ENCODE peak calls at places on chromosomes 12 and 14, in ten cellular contexts. C, G, L, F, H, Y, W, O, J and N are unnamed samples.

GRCh38 chr12:117218149-117218548 is 27.9 kb upstream of the FBXO21 start:
- DNase-seq in C (no peak), G (no peak), L (no peak), F (no peak), H (no peak), Y (no peak), W (no peak), O (no peak), J (no peak), N (no peak)

GRCh38 chr14:26163761-26164160 is 434.1 kb downstream of the NOVA1 start:
- DNase-seq in C (peak; percentile 75), G (peak; percentile 6), L (peak; percentile 69), F (no peak), H (peak; percentile 39), Y (peak; percentile 72), W (no peak), O (no peak), J (peak; percentile 22), N (no peak)

GRCh38 chr12:75683220-75683619 is 171.8 kb upstream of the KRR1 start:
- DNase-seq in C (no peak), G (no peak), L (no peak), F (no peak), H (no peak), Y (no peak), W (no peak), O (no peak), J (no peak), N (no peak)

GRCh38 chr14:75069021-75069810 is at the start of gene ZC2HC1C:
- DNase-seq in C (peak; percentile 89), G (peak; percentile 93), L (peak; percentile 67), F (peak; percentile 82), H (peak; percentile 78), Y (peak; percentile 94), W (peak; percentile 95), O (peak; percentile 99), J (peak; percentile 97), N (peak; percentile 93)

GRCh38 chr14:105971593-105972500 is 445.5 kb downstream of the TMEM121 start:
- DNase-seq in C (no peak), G (no peak), L (no peak), F (no peak), H (no peak), Y (no peak), W (no peak), O (no peak), J (no peak), N (no peak)

GRCh38 chr12:92194566-92194965 is 48.9 kb upstream of the BTG1 start:
- DNase-seq in C (no peak), G (no peak), L (no peak), F (no peak), H (no peak), Y (no peak), W (no peak), O (no peak), J (no peak), N (no peak)

GRCh38 chr12:67647547-67648305 is 819 bp upstream of the DYRK2 start:
- DNase-seq in C (peak; percentile 88), G (peak; percentile 66), L (peak; percentile 70), F (peak; percentile 35), H (peak; percentile 89), Y (peak; percentile 89), W (peak; percentile 82), O (peak; percentile 91), J (peak; percentile 84), N (peak; percentile 93)

GRCh38 chr12:5171701-5172100 is 128.0 kb downstream of the KCNA5 start:
- DNase-seq in C (peak; percentile 42), G (peak; percentile 54), L (peak; percentile 37), F (no peak), H (peak; percentile 56), Y (peak; percentile 48), W (no peak), O (no peak), J (peak; percentile 81), N (no peak)

GRCh38 chr12:58557156-58557555 is 363.1 kb downstream of the LRIG3 start:
- DNase-seq in C (peak; percentile 92), G (no peak), L (no peak), F (no peak), H (peak; percentile 87), Y (peak; percentile 76), W (no peak), O (no peak), J (no peak), N (no peak)

GRCh38 chr14:63286071-63286470 is 32.7 kb downstream of the GPHB5 start:
- DNase-seq in C (no peak), G (no peak), L (no peak), F (no peak), H (no peak), Y (no peak), W (no peak), O (no peak), J (no peak), N (no peak)

DNA sequence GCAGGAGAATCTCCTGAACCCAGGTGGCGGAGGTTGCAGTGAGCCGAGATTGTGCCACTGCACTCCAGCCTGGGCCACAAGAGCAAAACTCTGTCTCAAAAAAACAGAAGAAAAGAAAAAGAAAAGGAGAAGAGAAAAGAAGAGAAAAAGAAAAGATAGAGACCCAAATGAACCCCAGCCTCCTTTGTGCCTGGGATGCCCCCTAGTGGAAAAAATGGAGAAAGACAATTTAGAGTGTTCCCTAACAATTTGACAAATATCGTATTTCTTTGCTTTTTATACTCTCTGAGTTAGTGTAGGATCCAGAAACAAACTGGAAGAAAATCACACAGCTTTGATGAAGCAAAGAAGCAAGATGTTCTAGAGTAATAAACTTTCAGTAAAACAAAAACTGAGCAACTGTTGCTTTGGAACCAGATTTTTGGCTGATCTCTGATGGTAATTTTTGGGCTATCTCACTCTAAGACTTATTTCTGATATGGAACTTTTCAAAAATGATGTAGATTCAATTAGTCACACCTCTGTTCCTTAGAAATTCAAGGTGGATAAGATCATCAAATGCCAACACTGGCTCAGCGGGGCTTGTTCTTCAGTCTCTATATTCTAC is 18.6 kb upstream of the PRKAB1 start:
- DNase-seq in C (peak; percentile 29), G (no peak), L (peak; percentile 66), F (no peak), H (no peak), Y (peak; percentile 13), W (no peak), O (no peak), J (no peak), N (no peak)
- TF ChIP-seq CTCF in C (peak; percentile 72), G (peak; percentile 92), L (peak; percentile 88), F (no peak), H (peak; percentile 62), Y (peak; percentile 70), W (peak; percentile 59), O (peak; percentile 80), J (peak; percentile 50), N (peak; percentile 57)

DNA sequence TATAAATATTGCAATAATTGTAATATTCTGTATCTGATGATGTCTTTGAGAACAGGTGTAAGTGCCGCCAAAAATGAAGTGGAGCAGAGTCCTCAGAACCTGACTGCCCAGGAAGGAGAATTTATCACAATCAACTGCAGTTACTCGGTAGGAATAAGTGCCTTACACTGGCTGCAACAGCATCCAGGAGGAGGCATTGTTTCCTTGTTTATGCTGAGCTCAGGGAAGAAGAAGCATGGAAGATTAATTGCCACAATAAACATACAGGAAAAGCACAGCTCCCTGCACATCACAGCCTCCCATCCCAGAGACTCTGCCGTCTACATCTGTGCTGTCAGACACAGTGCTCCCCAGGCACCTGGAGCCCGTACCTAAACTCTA is 268.7 kb downstream of the DAD1 start:
- DNase-seq in C (no peak), G (no peak), L (no peak), F (no peak), H (no peak), Y (no peak), W (no peak), O (no peak), J (no peak), N (no peak)
- TF ChIP-seq CTCF in C (no peak), G (no peak), L (no peak), F (no peak), H (no peak), Y (no peak), W (no peak), O (no peak), J (no peak), N (no peak)

GRCh38 chr14:99609245-99610117 is 5.5 kb upstream of the CCDC85C start:
- DNase-seq in C (no peak), G (no peak), L (no peak), F (no peak), H (no peak), Y (peak; percentile 33), W (no peak), O (no peak), J (no peak), N (no peak)
- TF ChIP-seq CTCF in C (no peak), G (no peak), L (no peak), F (no peak), H (peak; percentile 63), Y (no peak), W (no peak), O (no peak), J (no peak), N (no peak)

GRCh38 chr12:8819676-8819980 is 2.8 kb upstream of the A2ML1 start:
- DNase-seq in C (peak; percentile 30), G (no peak), L (no peak), F (no peak), H (peak; percentile 21), Y (peak; percentile 25), W (no peak), O (no peak), J (no peak), N (no peak)

GRCh38 chr12:8827551-8828347 is 5.3 kb downstream of the A2ML1 start:
- DNase-seq in C (no peak), G (no peak), L (no peak), F (no peak), H (no peak), Y (no peak), W (no peak), O (no peak), J (no peak), N (no peak)

GRCh38 chr12:8822298-8822697 is at the start of gene A2ML1:
- DNase-seq in C (no peak), G (no peak), L (no peak), F (no peak), H (no peak), Y (no peak), W (no peak), O (no peak), J (no peak), N (no peak)

GRCh38 chr12:8828514-8829127 is 6.2 kb downstream of the A2ML1 start:
- DNase-seq in C (no peak), G (no peak), L (no peak), F (no peak), H (peak; percentile 11), Y (no peak), W (no peak), O (no peak), J (no peak), N (no peak)

DNA sequence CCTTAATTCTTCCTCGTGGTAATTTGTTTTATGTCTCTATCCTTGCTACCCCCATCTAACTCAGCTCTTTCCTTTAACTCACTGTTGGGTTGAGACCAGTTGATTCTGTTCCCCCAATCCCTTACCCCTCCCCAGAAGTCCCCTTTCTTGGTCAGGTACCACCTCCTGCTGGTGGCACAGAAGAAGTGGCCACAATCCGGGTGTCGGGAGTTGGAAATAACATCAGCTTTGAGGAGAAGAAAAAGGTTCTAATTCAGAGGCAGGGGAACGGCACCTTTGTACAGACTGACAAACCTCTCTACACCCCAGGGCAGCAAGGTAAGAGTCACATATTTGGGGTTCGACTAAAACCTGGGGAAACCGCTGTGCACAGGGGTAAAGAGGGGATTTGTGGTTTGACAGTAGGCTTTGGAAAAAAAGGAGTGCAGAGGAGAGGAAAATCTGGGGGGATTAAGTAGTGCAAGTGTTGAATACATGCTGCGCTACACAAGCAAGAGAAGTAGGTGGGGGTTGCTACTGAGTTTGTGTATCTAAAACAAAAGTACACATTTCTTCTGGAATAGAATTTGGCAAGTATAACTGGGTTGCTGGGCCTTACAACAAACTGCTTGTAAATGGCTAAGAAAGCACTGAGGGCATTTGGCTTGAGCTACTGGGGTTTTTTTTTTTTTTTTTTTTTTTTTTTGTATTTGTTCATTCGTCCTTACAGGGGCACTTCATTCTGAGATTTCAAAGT is 1.3 kb downstream of the A2ML1 start:
- DNase-seq in C (peak; percentile 43), G (peak; percentile 67), L (peak; percentile 43), F (no peak), H (peak; percentile 33), Y (peak; percentile 52), W (no peak), O (no peak), J (peak; percentile 35), N (no peak)
- TF ChIP-seq CTCF in C (peak; percentile 62), G (peak; percentile 55), L (peak; percentile 66), F (peak; percentile 21), H (peak; percentile 53), Y (peak; percentile 59), W (peak; percentile 40), O (peak; percentile 49), J (peak; percentile 51), N (peak; percentile 59)